ENCODE peak calls at places on chromosomes 3 and 15, in four cellular contexts. B is lower lobe of right lung, S is tibial artery, M is stomach. F is an unnamed sample.
A peak's percentile ranks its signal among the peaks of the same experiment; 100 is the strongest.

GRCh38 chr3:134044459-134044858 is 14.7 kb upstream of the SLCO2A1 start:
- DNase-seq in B (no peak), S (no peak), M (no peak), F (no peak)

GRCh38 chr15:70142322-70143191 is 44.8 kb upstream of the TLE3 start:
- DNase-seq in B (peak; percentile 64), S (no peak), M (no peak), F (peak; percentile 50)

GRCh38 chr3:124118397-124118796 is 126.5 kb upstream of the ROPN1 start:
- DNase-seq in B (no peak), S (no peak), M (no peak), F (no peak)

GRCh38 chr15:60077581-60078359 is 73.7 kb downstream of the FOXB1 start:
- DNase-seq in S (no peak), M (no peak), B (no peak), F (no peak)

GRCh38 chr15:48559270-48559669 is 86.2 kb downstream of the FBN1 start:
- DNase-seq in B (no peak), S (peak; percentile 67), M (no peak), F (peak; percentile 41)

GRCh38 chr3:190655933-190656332 is 142.0 kb downstream of the IL1RAP start:
- DNase-seq in M (no peak), B (no peak), S (no peak), F (no peak)

GRCh38 chr15:85351965-85352364 is 28.4 kb upstream of the AKAP13 start:
- DNase-seq in S (no peak), M (no peak), B (no peak), F (no peak)

GRCh38 chr3:52895416-52895815 is 1.9 kb downstream of the STIMATE start:
- DNase-seq in M (no peak), S (no peak), B (no peak), F (no peak)

GRCh38 chr3:72632129-72632528 is 216.1 kb downstream of the SHQ1 start:
- DNase-seq in S (no peak), B (no peak), M (no peak), F (no peak)

GRCh38 chr15:74995182-74995778 is at the start of gene SCAMP5:
- DNase-seq in S (peak; percentile 90), B (peak; percentile 95), M (peak; percentile 97), F (peak; percentile 87)

GRCh38 chr3:160003520-160004128 is 15.0 kb downstream of the IL12A start:
- DNase-seq in M (peak; percentile 38), B (peak; percentile 70), S (no peak), F (peak; percentile 30)

GRCh38 chr3:116836286-116836685 is 126.7 kb downstream of the TUSC7 start:
- DNase-seq in M (no peak), B (no peak), S (no peak), F (no peak)

GRCh38 chr3:13836658-13837587 is 42.9 kb downstream of the WNT7A start:
- DNase-seq in B (no peak), S (no peak), M (no peak), F (no peak)

GRCh38 chr3:143507735-143508580 is 340.3 kb downstream of the SLC9A9 start:
- DNase-seq in M (no peak), B (no peak), S (no peak), F (no peak)

GRCh38 chr15:29103825-29104565 is 165.6 kb downstream of the NSMCE3 start:
- DNase-seq in M (peak; percentile 44), S (no peak), B (peak; percentile 57), F (peak; percentile 76)

GRCh38 chr3:157618075-157618760 is 115.0 kb upstream of the VEPH1 start:
- DNase-seq in M (no peak), S (no peak), B (no peak), F (no peak)

DNA sequence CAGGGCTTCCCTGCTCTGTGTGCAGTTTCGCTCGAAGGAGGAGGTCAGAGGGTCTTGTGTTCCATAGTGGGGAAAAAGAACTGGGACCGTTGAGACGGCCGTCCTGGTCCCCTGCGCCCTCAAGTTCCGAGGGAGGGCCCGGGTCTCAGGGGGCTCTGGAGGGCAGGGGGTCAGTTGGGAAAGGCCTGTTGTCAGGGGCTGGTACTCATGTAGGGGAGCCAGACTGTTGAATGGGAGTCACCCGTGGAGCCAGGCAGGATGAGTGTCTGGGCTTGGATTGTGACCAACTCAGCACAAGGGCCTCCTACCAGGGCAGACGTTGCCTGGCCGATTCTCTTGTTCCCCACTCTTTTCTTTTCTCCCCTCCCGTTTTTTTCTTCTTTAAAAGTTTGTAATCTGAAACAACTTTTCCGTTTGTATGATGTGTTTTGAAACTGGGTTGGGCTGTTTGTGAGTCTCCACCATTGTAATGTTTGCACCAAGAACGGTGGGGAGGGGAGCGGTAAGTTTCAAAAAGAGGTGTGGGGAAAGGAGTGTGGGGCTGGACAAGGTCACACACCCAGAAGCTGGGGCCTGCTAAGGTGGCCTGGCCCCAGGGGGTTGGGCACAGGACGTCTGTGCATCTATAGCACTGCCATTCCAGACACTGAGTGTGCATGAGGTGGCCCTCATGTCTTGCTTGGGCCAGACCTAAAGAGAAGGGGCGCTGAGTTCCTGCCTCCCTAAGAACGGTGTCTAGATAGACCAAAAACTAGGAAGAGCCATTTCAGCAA is 1.1 kb downstream of the CMTM7 start:
- DNase-seq in M (peak; percentile 54), B (peak; percentile 70), S (peak; percentile 76), F (peak; percentile 63)
- H3K27me3 ChIP-seq in M (no peaks in the 10 kb centered on the region), B (no peaks in the 10 kb centered on the region), S (no peaks in the 10 kb centered on the region), F (no peaks in the 10 kb centered on the region)

GRCh38 chr15:98799991-98800390 is 151.7 kb downstream of the IGF1R start:
- DNase-seq in B (no peak), S (no peak), M (no peak), F (no peak)

GRCh38 chr15:98801234-98801561 is 152.9 kb downstream of the IGF1R start:
- DNase-seq in M (no peak), S (no peak), B (no peak), F (no peak)

GRCh38 chr15:98799461-98799971 is 151.2 kb downstream of the IGF1R start:
- DNase-seq in M (no peak), S (no peak), B (peak; percentile 49), F (no peak)

GRCh38 chr15:98802187-98802586 is 153.8 kb downstream of the IGF1R start:
- DNase-seq in M (no peak), B (no peak), S (no peak), F (no peak)

GRCh38 chr15:98800437-98801233 is 152.3 kb downstream of the IGF1R start:
- DNase-seq in M (peak; percentile 48), B (no peak), S (no peak), F (peak; percentile 58)
- TF ChIP-seq CTCF in M (no peak), B (no peak), S (no peak), F (no peak)

GRCh38 chr3:31765856-31766255 is 215.2 kb downstream of the OSBPL10 start:
- DNase-seq in B (no peak), S (no peak), M (no peak), F (no peak)
- H3K4me1 ChIP-seq in B (no peaks in the 10 kb centered on the region), S (no peaks in the 10 kb centered on the region), M (no peaks in the 10 kb centered on the region), F (no peaks in the 10 kb centered on the region)

GRCh38 chr15:96411056-96412031 is 80.8 kb downstream of the NR2F2 start:
- DNase-seq in M (no peak), S (no peak), B (no peak), F (no peak)

GRCh38 chr15:96409231-96410138 is 79.0 kb downstream of the NR2F2 start:
- DNase-seq in S (no peak), B (no peak), M (no peak), F (no peak)

GRCh38 chr15:96412045-96412918 is 81.8 kb downstream of the NR2F2 start:
- DNase-seq in B (no peak), M (no peak), S (no peak), F (no peak)

GRCh38 chr15:96408591-96409183 is 78.2 kb downstream of the NR2F2 start:
- DNase-seq in B (no peak), S (no peak), M (no peak), F (no peak)

GRCh38 chr15:96410175-96411055 is 79.9 kb downstream of the NR2F2 start:
- DNase-seq in S (no peak), M (no peak), B (no peak), F (no peak)
- H3K27me3 ChIP-seq in S (peaks cover 81% of the 10 kb centered on the region), M (no peaks in the 10 kb centered on the region), B (peaks cover 81% of the 10 kb centered on the region), F (peaks cover 19% of the 10 kb centered on the region)

GRCh38 chr3:55607844-55608243 is 120.7 kb upstream of the WNT5A start:
- DNase-seq in S (no peak), M (no peak), B (no peak), F (no peak)

GRCh38 chr3:55605837-55606236 is 118.7 kb upstream of the WNT5A start:
- DNase-seq in M (no peak), S (no peak), B (no peak), F (no peak)

GRCh38 chr3:55607175-55607574 is 120.1 kb upstream of the WNT5A start:
- DNase-seq in S (no peak), B (no peak), M (no peak), F (no peak)

GRCh38 chr3:55608266-55608937 is 121.3 kb upstream of the WNT5A start:
- DNase-seq in B (no peak), S (no peak), M (no peak), F (no peak)

GRCh38 chr3:55609230-55610100 is 122.4 kb upstream of the WNT5A start:
- DNase-seq in B (no peak), M (no peak), S (no peak), F (no peak)
- TF ChIP-seq CTCF in B (no peak), M (no peak), S (no peak), F (no peak)

GRCh38 chr3:184456476-184456875 is 76.6 kb downstream of the CHRD start:
- DNase-seq in S (peak; percentile 29), M (no peak), B (no peak), F (no peak)

GRCh38 chr3:184449161-184449515 is 69.3 kb downstream of the CHRD start:
- DNase-seq in S (no peak), B (no peak), M (no peak), F (no peak)

GRCh38 chr3:184455991-184456390 is 76.1 kb downstream of the CHRD start:
- DNase-seq in S (no peak), M (no peak), B (no peak), F (no peak)

GRCh38 chr3:184450542-184450941 is 70.7 kb downstream of the CHRD start:
- DNase-seq in M (no peak), S (peak; percentile 7), B (no peak), F (no peak)

GRCh38 chr3:184453296-184453695 is 73.4 kb downstream of the CHRD start:
- DNase-seq in B (no peak), S (no peak), M (no peak), F (no peak)
- H3K4me1 ChIP-seq in B (no peaks in the 10 kb centered on the region), S (peaks cover 2% of the 10 kb centered on the region), M (no peaks in the 10 kb centered on the region), F (no peaks in the 10 kb centered on the region)

GRCh38 chr3:68936855-68937254 is 4.5 kb upstream of the TAFA4 start:
- DNase-seq in M (no peak), S (no peak), B (no peak), F (no peak)

GRCh38 chr3:68935778-68936177 is 3.4 kb upstream of the TAFA4 start:
- DNase-seq in S (no peak), B (no peak), M (no peak), F (no peak)

DNA sequence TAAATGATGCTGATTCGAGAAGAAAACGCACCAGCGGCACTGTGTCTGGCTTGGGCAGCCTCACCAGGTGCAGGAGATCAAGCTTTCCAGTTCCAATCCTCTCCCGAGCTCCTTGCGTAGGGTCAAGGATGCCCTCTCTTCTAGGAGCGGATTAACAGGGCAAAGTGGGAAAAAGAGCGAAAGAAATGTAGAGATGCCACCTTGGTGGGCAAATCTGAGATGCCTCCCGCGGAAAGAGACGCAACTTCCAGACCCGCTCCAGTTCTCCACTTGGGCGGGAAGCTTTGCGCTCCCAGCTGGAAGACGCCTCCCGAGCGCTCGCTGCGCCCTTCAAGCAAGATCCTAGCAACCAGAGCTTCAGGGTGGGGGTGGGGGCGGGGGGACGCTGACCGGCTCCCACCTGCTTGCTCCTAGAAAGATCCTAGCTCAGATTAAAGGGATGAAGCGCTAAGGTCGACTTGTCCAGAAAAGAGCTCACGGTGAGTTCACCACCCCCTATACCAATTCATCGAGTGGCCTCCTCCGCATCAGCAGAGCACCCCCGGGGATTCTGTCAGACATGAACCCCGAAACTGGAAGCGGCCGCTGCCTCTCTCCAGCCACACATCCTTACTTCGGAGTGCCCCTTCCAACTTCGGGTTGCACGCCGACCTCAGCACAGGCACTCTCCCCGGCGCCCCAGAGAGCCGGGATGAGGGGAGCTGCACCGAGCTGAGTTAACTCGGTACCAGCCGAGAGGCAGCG is 769 bp downstream of the TAFA4 start:
- DNase-seq in M (no peak), S (no peak), B (no peak), F (no peak)
- H3K27me3 ChIP-seq in M (no peaks in the 10 kb centered on the region), S (peaks cover 58% of the 10 kb centered on the region), B (peaks cover 75% of the 10 kb centered on the region), F (peaks cover 72% of the 10 kb centered on the region)